ENCODE peak calls at places on chromosomes 7 and 10, in six cellular contexts. C, T, D, L, X and W are unnamed samples.

GRCh38 chr10:103678104-103678526 is 177.3 kb downstream of the SH3PXD2A start:
- DNase-seq in C (peak), L (no peak), T (no peak), X (no peak), D (peak), W (peak)

GRCh38 chr10:114384601-114385000 is 19.7 kb downstream of the AFAP1L2 start:
- DNase-seq in T (no peak), D (no peak), L (no peak), X (no peak), C (no peak), W (no peak)

GRCh38 chr7:33395340-33395739 is 266.0 kb downstream of the BBS9 start:
- DNase-seq in D (no peak), C (no peak), L (no peak), T (no peak), X (no peak), W (no peak)

GRCh38 chr10:78865518-78865835 is 203.3 kb upstream of the ZMIZ1 start:
- DNase-seq in D (no peak), L (no peak), X (no peak), T (no peak), C (no peak), W (no peak)

GRCh38 chr7:131106681-131107342 is 220.9 kb upstream of the MKLN1 start:
- DNase-seq in L (peak), D (no peak), X (peak), C (peak), T (no peak), W (peak)

GRCh38 chr7:81075150-81075549 is 156.3 kb upstream of the SEMA3C start:
- DNase-seq in T (peak), C (no peak), L (no peak), D (no peak), X (no peak), W (no peak)

GRCh38 chr10:110221721-110222261 is 14.4 kb downstream of the MXI1 start:
- DNase-seq in L (peak), X (peak), T (peak), C (peak), D (peak), W (peak)

GRCh38 chr7:128919881-128920789 is 9.6 kb upstream of the KCP start:
- DNase-seq in X (peak), T (no peak), L (peak), D (no peak), C (no peak), W (peak)

GRCh38 chr10:15262036-15262713 is 93.7 kb upstream of the NMT2 start:
- DNase-seq in C (peak), D (peak), X (no peak), T (no peak), L (peak), W (no peak)

GRCh38 chr10:34985823-34986222 is 104.3 kb downstream of the CUL2 start:
- DNase-seq in D (no peak), L (no peak), T (no peak), X (peak), C (no peak), W (no peak)

GRCh38 chr10:49667991-49668390 is 11.5 kb upstream of the C10orf53 start:
- DNase-seq in X (no peak), C (no peak), L (no peak), D (no peak), T (peak), W (no peak)

GRCh38 chr7:19117081-19117869 is at the start of gene TWIST1:
- DNase-seq in C (peak), T (peak), X (peak), L (no peak), D (peak), W (no peak)

GRCh38 chr10:116748041-116748440 is 5.7 kb upstream of the HSPA12A start:
- DNase-seq in C (no peak), X (no peak), T (peak), D (peak), L (no peak), W (no peak)

GRCh38 chr7:114922151-114922651 is 307 bp downstream of the MDFIC start:
- DNase-seq in T (peak), C (peak), D (peak), L (no peak), X (peak), W (peak)

GRCh38 chr7:134434701-134435100 is 24.2 kb downstream of the AKR1B1 start:
- DNase-seq in L (no peak), T (no peak), X (no peak), D (no peak), C (no peak), W (no peak)

GRCh38 chr10:6487919-6488318 is 92.2 kb downstream of the PRKCQ start:
- DNase-seq in D (no peak), L (peak), C (no peak), X (no peak), T (no peak), W (no peak)

GRCh38 chr7:81503321-81503720 is 266.5 kb downstream of the HGF start:
- DNase-seq in L (no peak), D (no peak), C (no peak), T (no peak), X (no peak), W (no peak)

GRCh38 chr7:17126413-17127374 is 171.8 kb upstream of the AHR start:
- DNase-seq in L (no peak), C (no peak), X (no peak), D (no peak), T (no peak), W (no peak)

GRCh38 chr7:147653456-147653855 is 937.1 kb upstream of the C7orf33 start:
- DNase-seq in T (no peak), D (no peak), L (no peak), C (no peak), X (peak), W (no peak)

GRCh38 chr10:131924982-131925649 is 24.3 kb downstream of the PPP2R2D start:
- DNase-seq in L (no peak), T (no peak), C (no peak), D (no peak), X (no peak), W (no peak)

DNA sequence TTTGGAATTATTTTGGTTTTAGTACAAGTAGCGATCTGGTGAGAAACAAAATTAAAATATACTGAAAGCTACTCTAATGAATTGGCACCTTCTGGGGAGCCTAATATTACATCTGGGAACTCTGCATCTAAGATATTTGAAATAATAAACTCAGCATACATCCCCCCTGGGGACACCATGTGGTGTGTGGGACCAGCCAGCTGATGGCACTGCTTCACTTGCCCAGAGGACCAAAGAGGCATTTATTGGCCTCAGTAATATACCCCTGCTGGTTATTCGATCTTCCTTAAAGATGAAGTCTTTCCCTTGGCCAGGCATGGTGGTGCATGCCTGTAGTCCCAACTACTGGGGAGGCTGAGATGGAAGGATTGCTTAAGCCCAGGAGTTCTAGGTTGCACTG is 195.1 kb upstream of the AUTS2 start:
- DNase-seq in C (no peak), L (no peak), D (no peak), T (no peak), X (peak), W (no peak)
- TF ChIP-seq CTCF in C (no peak), L (no peak), D (no peak), T (no peak), X (peak), W (no peak)

GRCh38 chr7:116209561-116210070 is 723 bp upstream of the TES start:
- DNase-seq in C (no peak), X (no peak), T (no peak), D (no peak), L (no peak), W (no peak)
- TF ChIP-seq CTCF in C (no peak), X (no peak), T (no peak), D (no peak), L (no peak), W (no peak)

DNA sequence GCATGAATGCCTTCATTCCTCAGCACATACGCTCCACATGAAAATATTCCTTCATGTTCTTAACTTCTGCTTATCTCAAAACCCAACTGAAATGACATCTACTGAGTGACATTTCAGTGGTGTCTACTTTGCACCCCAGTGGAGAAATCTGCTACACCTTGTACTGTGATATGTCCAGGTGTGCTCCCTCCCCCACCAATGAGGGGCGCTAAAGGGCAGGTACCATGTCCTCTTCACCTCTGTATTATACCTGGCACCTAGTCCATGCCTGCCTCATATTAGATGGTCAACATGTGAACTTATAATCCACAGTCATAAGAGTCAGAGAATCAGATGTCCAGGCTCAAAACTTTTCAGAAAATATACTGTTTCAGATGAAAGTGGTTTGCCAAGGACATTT is 2.1 kb downstream of the PAXIP1 start:
- DNase-seq in D (no peak), L (peak), X (peak), T (no peak), C (no peak), W (no peak)
- TF ChIP-seq CTCF in D (no peak), L (peak), X (peak), T (peak), C (no peak), W (no peak)

GRCh38 chr7:40186586-40186985 is 51.8 kb downstream of the SUGCT start:
- DNase-seq in L (peak), X (peak), T (no peak), C (no peak), D (no peak), W (no peak)
- TF ChIP-seq CTCF in L (no peak), X (peak), T (peak), C (no peak), D (peak), W (no peak)